ENCODE peak calls at places on chromosomes 3 and 15, in five cellular contexts. P is choroid plexus epithelial cell, J is left ventricle myocardium inferior, A is GM13977, S is nephron progenitor cell. O is an unnamed sample.

GRCh38 chr15:68383161-68384074 is 48.5 kb downstream of the ITGA11 start:
- DNase-seq in P (peak; percentile 70), S (no peak), A (peak; percentile 80), J (no peak), O (peak; percentile 15)

GRCh38 chr15:64013179-64014043 is 32.9 kb downstream of the DAPK2 start:
- DNase-seq in P (peak; percentile 48), A (no peak), J (no peak), S (no peak), O (no peak)

GRCh38 chr3:42097166-42097946 is 6.2 kb downstream of the TRAK1 start:
- DNase-seq in P (peak; percentile 69), S (no peak), A (no peak), J (no peak), O (no peak)

GRCh38 chr15:56814429-56814828 is 81.1 kb upstream of the ZNF280D start:
- DNase-seq in P (no peak), S (no peak), A (no peak), J (no peak), O (no peak)

GRCh38 chr15:67838789-67839332 is 984 bp downstream of the RNU6-1 start:
- DNase-seq in S (peak; percentile 71), J (peak; percentile 50), A (peak; percentile 44), P (peak; percentile 57), O (no peak)

GRCh38 chr3:39189150-39189510 is 3.3 kb downstream of the XIRP1 start:
- DNase-seq in J (no peak), A (no peak), S (no peak), P (no peak), O (no peak)

GRCh38 chr3:4533489-4534443 is 40.6 kb downstream of the ITPR1 start:
- DNase-seq in P (no peak), J (no peak), A (no peak), S (peak; percentile 37), O (no peak)

GRCh38 chr3:189530822-189531221 is 100.4 kb upstream of the TP63 start:
- DNase-seq in S (no peak), J (no peak), A (no peak), P (peak; percentile 17), O (no peak)

GRCh38 chr3:28000608-28001007 is 240.8 kb upstream of the CMC1 start:
- DNase-seq in P (no peak), J (no peak), A (no peak), S (no peak), O (no peak)

GRCh38 chr3:190009621-190010020 is 111.1 kb downstream of the P3H2 start:
- DNase-seq in P (no peak), J (no peak), A (no peak), S (no peak), O (no peak)

GRCh38 chr15:89971592-89971997 is 29.5 kb upstream of the ZNF710 start:
- DNase-seq in A (peak; percentile 78), J (peak; percentile 46), S (peak; percentile 72), P (peak; percentile 77), O (peak; percentile 13)

GRCh38 chr15:97972366-97972765 is 11.9 kb downstream of the ARRDC4 start:
- DNase-seq in J (no peak), P (no peak), S (no peak), A (no peak), O (no peak)

GRCh38 chr3:32958509-32958908 is 7.1 kb downstream of the CCR4 start:
- DNase-seq in S (no peak), A (no peak), J (no peak), P (peak; percentile 15), O (no peak)

GRCh38 chr3:105883798-105884377 is 15.1 kb upstream of the CBLB start:
- DNase-seq in P (no peak), J (no peak), A (no peak), S (no peak), O (no peak)

GRCh38 chr3:169510378-169510777 is 153.1 kb downstream of the MECOM start:
- DNase-seq in P (no peak), A (no peak), J (no peak), S (no peak), O (no peak)

GRCh38 chr15:59052915-59053407 is 52.0 kb upstream of the CCNB2 start:
- DNase-seq in P (no peak), S (no peak), J (no peak), A (no peak), O (no peak)

GRCh38 chr3:138078901-138079344 is 36.5 kb downstream of the DZIP1L start:
- DNase-seq in S (no peak), J (no peak), P (peak; percentile 99), A (no peak), O (no peak)

GRCh38 chr15:79896131-79896633 is 632 bp downstream of the MTHFS start:
- DNase-seq in S (no peak), A (peak; percentile 19), J (no peak), P (no peak), O (no peak)
- TF ChIP-seq CTCF in S (no peak), A (no peak), J (no peak), P (no peak), O (no peak)

GRCh38 chr15:74423443-74424257 is 10.1 kb downstream of the SEMA7A start:
- DNase-seq in J (no peak), S (no peak), A (no peak), P (no peak), O (no peak)
- TF ChIP-seq CTCF in J (no peak), S (no peak), A (no peak), P (no peak), O (no peak)

GRCh38 chr15:76298986-76299385 is 12.3 kb downstream of the ETFA start:
- DNase-seq in J (no peak), S (no peak), P (no peak), A (no peak), O (no peak)

GRCh38 chr15:76296849-76297248 is 14.4 kb downstream of the ETFA start:
- DNase-seq in P (no peak), S (no peak), A (no peak), J (no peak), O (no peak)

GRCh38 chr15:76303909-76304308 is 7.4 kb downstream of the ETFA start:
- DNase-seq in A (no peak), S (no peak), P (no peak), J (no peak), O (no peak)

DNA sequence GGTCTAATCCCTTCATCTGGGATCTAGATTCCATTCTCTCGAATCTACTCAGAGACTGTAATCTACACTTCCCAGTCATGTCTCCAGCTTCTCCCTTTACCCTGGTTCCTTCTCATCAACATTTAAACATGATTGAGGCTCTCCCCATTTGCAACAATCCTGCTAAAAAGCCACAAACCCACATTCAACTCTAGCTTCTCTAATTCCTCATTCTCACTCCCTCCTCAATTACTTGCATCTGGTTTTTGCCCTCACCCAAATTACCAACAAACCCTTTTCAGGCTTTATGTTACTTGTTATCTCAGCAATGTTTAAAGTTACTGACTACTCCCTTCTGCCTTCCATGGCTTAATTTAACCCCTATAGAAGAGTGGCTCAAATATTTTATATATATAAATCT is 11.5 kb downstream of the ETFA start:
- DNase-seq in A (no peak), P (no peak), J (no peak), S (no peak), O (no peak)
- TF ChIP-seq CTCF in A (no peak), P (no peak), J (no peak), S (no peak), O (no peak)

GRCh38 chr3:165852150-165852549 is 14.9 kb upstream of the BCHE start:
- DNase-seq in J (no peak), A (no peak), P (peak; percentile 2), S (no peak), O (no peak)

GRCh38 chr3:165852710-165853109 is 15.5 kb upstream of the BCHE start:
- DNase-seq in P (peak; percentile 33), A (no peak), S (no peak), J (no peak), O (no peak)

GRCh38 chr3:165855581-165855980 is 18.4 kb upstream of the BCHE start:
- DNase-seq in P (peak; percentile 46), J (no peak), S (no peak), A (no peak), O (no peak)

DNA sequence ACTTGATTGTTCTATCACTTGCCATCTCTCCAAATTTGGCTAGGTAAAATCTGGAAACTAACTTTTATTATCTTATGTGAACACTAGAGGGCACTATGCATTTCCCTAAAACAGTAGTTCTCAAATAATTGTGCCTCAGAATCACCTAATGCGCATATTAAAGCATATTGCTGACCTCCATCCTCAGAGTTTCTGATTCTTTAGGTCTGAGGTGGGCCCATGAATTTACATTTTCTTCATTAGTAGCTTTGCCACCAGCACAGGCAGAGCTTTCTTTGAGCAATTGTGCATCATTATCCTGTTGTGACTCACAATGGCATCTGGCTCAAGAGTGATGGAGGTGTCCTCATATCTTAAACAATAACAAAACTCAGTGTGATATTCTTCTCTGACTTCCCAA is 17.5 kb upstream of the BCHE start:
- DNase-seq in P (peak; percentile 23), J (no peak), A (peak; percentile 13), S (no peak), O (no peak)
- TF ChIP-seq CTCF in P (peak; percentile 53), J (peak; percentile 62), A (peak; percentile 61), S (peak; percentile 72), O (peak; percentile 31)

GRCh38 chr3:9595877-9596276 is 42.3 kb upstream of the LHFPL4 start:
- DNase-seq in J (no peak), P (no peak), A (no peak), S (no peak), O (no peak)

DNA sequence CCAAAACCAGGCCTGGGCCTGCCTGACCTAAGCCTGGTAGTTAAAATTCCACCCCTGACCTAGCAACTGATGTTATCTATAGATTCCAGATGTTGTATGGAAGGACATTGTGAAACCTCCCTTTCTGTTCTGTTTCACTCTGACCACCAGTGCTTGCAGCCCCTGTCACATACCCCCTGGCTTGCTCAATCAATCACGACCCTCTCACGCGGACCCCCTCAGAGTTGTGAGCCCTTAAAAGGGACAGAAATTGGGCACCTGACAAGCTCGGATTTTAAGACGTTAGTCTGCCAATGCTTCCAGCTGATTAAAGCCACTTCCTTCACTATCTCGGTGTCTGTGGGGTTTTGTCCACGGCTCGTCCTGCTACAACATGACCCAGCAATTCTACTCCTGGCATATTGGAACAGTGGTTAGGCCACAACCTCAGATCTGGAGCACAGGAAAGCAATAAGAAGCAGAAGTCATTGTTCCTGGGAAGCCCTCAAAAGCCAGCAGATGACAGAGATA is 36.7 kb upstream of the LHFPL4 start:
- DNase-seq in P (no peak), S (no peak), J (no peak), A (no peak), O (no peak)
- TF ChIP-seq CTCF in P (no peak), S (no peak), J (no peak), A (no peak), O (no peak)

GRCh38 chr3:172666181-172666872 is 44.5 kb downstream of the NCEH1 start:
- DNase-seq in A (no peak), S (no peak), J (no peak), P (peak; percentile 58), O (no peak)
- TF ChIP-seq CTCF in A (peak; percentile 21), S (no peak), J (no peak), P (peak; percentile 66), O (no peak)

DNA sequence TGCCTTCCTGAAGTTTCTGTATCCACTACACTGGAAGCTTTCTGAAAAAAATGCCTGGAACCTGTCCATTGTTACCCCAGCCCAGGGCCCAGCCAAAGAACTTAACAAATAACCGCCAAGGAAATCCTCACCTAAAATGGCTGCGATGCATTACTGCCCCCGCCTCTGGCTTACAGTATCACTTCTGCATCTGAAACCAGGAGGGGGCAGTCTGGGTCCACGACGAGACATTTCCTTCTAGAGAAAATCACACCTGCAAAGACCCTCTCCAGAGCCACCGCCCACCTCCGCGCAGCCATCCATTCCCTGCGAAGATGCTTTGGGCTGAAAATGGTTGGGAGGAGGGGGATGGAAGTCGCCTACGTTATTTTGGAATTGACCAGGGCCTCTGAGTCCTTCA is 22.4 kb upstream of the CELF6 start:
- DNase-seq in S (peak; percentile 32), A (no peak), J (no peak), P (peak; percentile 43), O (peak; percentile 18)
- TF ChIP-seq CTCF in S (no peak), A (peak; percentile 55), J (peak; percentile 60), P (peak; percentile 67), O (peak; percentile 43)

O was measured in CD4-positive, alpha-beta T cell.